ENCODE peak calls at places on chromosomes 2 and 18, in five cellular contexts. One of them, this sample, is unnamed.

GRCh38 chr18:58280159-58280540 is 236.1 kb downstream of the NEDD4L start:
- DNase-seq in A673: no peak
- DNase-seq in adrenal gland: no peak
- DNase-seq in cardiac fibroblast: no peak
- DNase-seq in Panc1: no peak
- DNase-seq in this sample: no peak

GRCh38 chr2:120622159-120622869 is 113.4 kb upstream of the GLI2 start:
- DNase-seq in Panc1: no peak
- DNase-seq in A673: no peak
- DNase-seq in adrenal gland: no peak
- DNase-seq in cardiac fibroblast: no peak
- DNase-seq in this sample: no peak

GRCh38 chr2:223601932-223602676 is at the start of gene SCG2:
- DNase-seq in cardiac fibroblast: peak
- DNase-seq in Panc1: peak
- DNase-seq in adrenal gland: peak
- DNase-seq in A673: peak
- DNase-seq in this sample: peak

GRCh38 chr2:241040081-241040803 is 41.8 kb downstream of the SNED1 start:
- DNase-seq in cardiac fibroblast: no peak
- DNase-seq in Panc1: no peak
- DNase-seq in adrenal gland: no peak
- DNase-seq in A673: no peak
- DNase-seq in this sample: no peak

GRCh38 chr2:6772366-6772710 is 93.4 kb downstream of the CMPK2 start:
- DNase-seq in cardiac fibroblast: no peak
- DNase-seq in Panc1: no peak
- DNase-seq in A673: peak
- DNase-seq in adrenal gland: no peak
- DNase-seq in this sample: peak

GRCh38 chr2:219737270-219737691 is 109.9 kb downstream of the SLC4A3 start:
- DNase-seq in Panc1: no peak
- DNase-seq in adrenal gland: no peak
- DNase-seq in A673: peak
- DNase-seq in cardiac fibroblast: peak
- DNase-seq in this sample: peak

GRCh38 chr2:218990612-218991011 is 2.6 kb downstream of the CRYBA2 start:
- DNase-seq in cardiac fibroblast: no peak
- DNase-seq in Panc1: no peak
- DNase-seq in adrenal gland: no peak
- DNase-seq in A673: no peak
- DNase-seq in this sample: no peak

GRCh38 chr2:215579809-215580208 is 143.9 kb upstream of the FN1 start:
- DNase-seq in A673: no peak
- DNase-seq in Panc1: no peak
- DNase-seq in adrenal gland: no peak
- DNase-seq in cardiac fibroblast: peak
- DNase-seq in this sample: no peak

GRCh38 chr2:120733238-120733942 is 2.3 kb upstream of the GLI2 start:
- DNase-seq in A673: no peak
- DNase-seq in cardiac fibroblast: no peak
- DNase-seq in adrenal gland: no peak
- DNase-seq in Panc1: no peak
- DNase-seq in this sample: no peak

GRCh38 chr2:101823347-101823791 is 125.9 kb downstream of the MAP4K4 start:
- DNase-seq in Panc1: no peak
- DNase-seq in cardiac fibroblast: peak
- DNase-seq in A673: peak
- DNase-seq in adrenal gland: peak
- DNase-seq in this sample: peak

DNA sequence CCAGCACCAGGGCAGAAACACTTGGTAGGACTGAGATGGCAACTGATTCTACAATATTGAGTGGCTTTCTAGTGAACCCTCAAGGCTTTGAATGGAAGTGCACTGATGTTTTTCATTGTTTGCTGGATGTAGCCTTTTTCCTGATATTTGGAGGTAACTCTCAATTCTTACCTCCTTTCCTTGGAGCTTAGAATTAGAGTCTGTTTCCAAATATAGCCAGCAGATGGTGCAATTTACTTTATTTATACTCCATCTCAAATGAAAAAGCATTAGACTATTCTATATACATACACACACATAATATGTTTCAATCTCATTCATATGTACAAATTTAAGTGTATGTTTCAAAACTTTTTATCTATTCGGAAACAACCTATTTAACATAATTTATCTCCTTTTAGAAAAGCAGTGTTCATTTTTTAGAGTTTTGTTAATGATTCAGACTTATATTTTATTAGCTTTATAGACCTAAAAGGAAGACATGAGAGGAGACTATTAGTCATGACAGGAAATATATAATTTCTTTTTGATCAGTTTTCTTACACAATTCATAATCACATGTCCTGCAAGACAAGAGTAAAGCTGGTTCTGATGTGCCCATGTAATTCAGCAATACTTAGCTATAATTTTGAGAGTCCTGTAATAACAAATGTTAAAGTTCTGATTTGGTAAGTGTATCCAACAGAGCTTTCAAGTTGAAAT is 124.8 kb downstream of the NUP35 start:
- DNase-seq in Panc1: peak
- DNase-seq in A673: peak
- DNase-seq in cardiac fibroblast: peak
- DNase-seq in adrenal gland: no peak
- DNase-seq in this sample: no peak
- TF ChIP-seq CTCF in Panc1: peak
- TF ChIP-seq CTCF in A673: peak
- TF ChIP-seq CTCF in cardiac fibroblast: peak
- TF ChIP-seq CTCF in adrenal gland: peak
- TF ChIP-seq CTCF in this sample: peak

GRCh38 chr2:3651686-3652516 is 6.1 kb upstream of the ALLC start:
- DNase-seq in Panc1: no peak
- DNase-seq in cardiac fibroblast: peak
- DNase-seq in adrenal gland: peak
- DNase-seq in A673: peak
- DNase-seq in this sample: peak
- TF ChIP-seq CTCF in Panc1: no peak
- TF ChIP-seq CTCF in cardiac fibroblast: no peak
- TF ChIP-seq CTCF in adrenal gland: no peak
- TF ChIP-seq CTCF in A673: no peak
- TF ChIP-seq CTCF in this sample: no peak

DNA sequence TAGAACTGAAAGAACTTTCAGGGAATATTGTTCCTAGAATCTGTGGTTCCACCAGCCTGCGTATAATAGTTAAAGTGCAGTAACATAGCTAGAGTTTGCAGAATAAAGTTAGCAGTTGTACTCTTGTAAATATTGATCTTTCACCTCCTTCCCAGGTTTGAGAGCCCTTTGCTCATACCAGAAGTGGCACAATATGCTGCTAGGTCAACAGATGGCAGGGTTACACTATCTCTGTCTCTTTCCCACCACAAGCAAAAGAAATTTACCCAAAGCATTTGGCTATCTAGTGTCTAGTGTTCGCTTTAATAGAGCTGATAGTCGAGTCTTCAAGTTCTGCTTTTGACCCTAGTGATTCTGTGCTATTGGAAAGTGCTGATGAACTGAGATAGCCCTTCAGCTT is 119.0 kb upstream of the KLHL14 start:
- DNase-seq in adrenal gland: no peak
- DNase-seq in cardiac fibroblast: no peak
- DNase-seq in A673: no peak
- DNase-seq in Panc1: no peak
- DNase-seq in this sample: no peak
- TF ChIP-seq CTCF in adrenal gland: no peak
- TF ChIP-seq CTCF in cardiac fibroblast: no peak
- TF ChIP-seq CTCF in A673: no peak
- TF ChIP-seq CTCF in Panc1: peak
- TF ChIP-seq CTCF in this sample: no peak

GRCh38 chr2:8627692-8628085 is 54.2 kb upstream of the ID2 start:
- DNase-seq in cardiac fibroblast: no peak
- DNase-seq in A673: no peak
- DNase-seq in adrenal gland: no peak
- DNase-seq in Panc1: no peak
- DNase-seq in this sample: no peak

GRCh38 chr2:8629402-8629801 is 52.5 kb upstream of the ID2 start:
- DNase-seq in A673: no peak
- DNase-seq in adrenal gland: no peak
- DNase-seq in cardiac fibroblast: no peak
- DNase-seq in Panc1: no peak
- DNase-seq in this sample: no peak

GRCh38 chr2:8627019-8627691 is 54.7 kb upstream of the ID2 start:
- DNase-seq in adrenal gland: no peak
- DNase-seq in A673: peak
- DNase-seq in Panc1: no peak
- DNase-seq in cardiac fibroblast: no peak
- DNase-seq in this sample: no peak

GRCh38 chr2:8628870-8629209 is 53.0 kb upstream of the ID2 start:
- DNase-seq in cardiac fibroblast: no peak
- DNase-seq in A673: no peak
- DNase-seq in adrenal gland: no peak
- DNase-seq in Panc1: no peak
- DNase-seq in this sample: no peak

DNA sequence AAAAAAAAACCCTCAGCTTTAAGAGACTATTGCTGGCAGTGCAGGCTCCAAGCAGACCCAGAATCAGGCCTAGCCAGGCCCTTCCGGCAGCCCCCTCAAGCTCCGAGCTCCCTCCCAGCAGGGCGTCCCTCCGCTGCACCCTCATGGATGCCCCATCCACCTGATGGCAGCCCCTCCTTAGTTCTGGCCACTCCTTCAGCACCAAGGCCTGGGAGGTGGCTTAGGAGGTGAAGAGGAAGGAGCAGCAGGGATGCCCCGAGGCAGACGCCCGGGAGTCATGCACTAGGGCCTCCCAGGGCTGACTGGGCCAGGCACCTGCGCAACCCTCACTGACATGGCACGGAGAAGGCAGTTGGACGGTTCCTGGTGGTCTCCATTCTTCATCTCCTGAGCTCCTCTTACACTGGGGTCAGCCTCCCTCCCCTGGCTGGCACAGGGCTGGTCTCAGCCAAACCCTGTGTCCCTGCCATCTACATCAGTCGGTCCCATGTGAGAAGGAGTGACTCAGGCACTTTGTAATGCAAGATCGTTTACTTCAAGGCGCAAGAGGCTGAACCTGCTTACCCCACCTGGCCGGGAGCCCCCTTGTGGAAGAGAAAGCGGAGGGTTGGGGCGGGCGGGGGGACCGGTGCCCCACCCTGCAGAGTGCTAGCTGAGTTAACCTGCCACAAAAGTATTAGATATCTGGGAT is 53.5 kb upstream of the ID2 start:
- DNase-seq in cardiac fibroblast: no peak
- DNase-seq in A673: no peak
- DNase-seq in Panc1: no peak
- DNase-seq in adrenal gland: no peak
- DNase-seq in this sample: no peak
- TF ChIP-seq CTCF in cardiac fibroblast: no peak
- TF ChIP-seq CTCF in A673: no peak
- TF ChIP-seq CTCF in Panc1: no peak
- TF ChIP-seq CTCF in adrenal gland: no peak
- TF ChIP-seq CTCF in this sample: no peak

DNA sequence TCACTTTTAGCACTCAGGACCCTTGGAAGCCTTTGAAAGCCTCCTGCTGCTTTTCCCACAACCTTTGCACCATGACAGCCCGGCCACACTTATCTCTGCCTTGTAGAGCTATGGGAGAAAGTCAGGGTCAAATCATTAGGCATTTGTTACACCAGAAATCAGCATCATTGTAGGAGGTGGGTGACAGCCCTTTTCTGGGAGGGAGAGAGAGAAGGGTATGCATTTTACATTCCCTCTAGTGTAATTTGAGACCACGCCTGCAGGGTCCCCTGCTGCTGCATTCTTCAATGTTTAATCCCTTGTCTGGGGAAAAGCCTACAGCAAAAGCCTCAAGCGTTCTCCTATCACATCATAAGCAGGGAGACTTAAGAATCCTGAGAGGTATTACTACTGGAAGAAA is 766.8 kb upstream of the FAM98A start:
- DNase-seq in Panc1: no peak
- DNase-seq in cardiac fibroblast: no peak
- DNase-seq in adrenal gland: no peak
- DNase-seq in A673: peak
- DNase-seq in this sample: peak
- TF ChIP-seq CTCF in Panc1: no peak
- TF ChIP-seq CTCF in cardiac fibroblast: no peak
- TF ChIP-seq CTCF in adrenal gland: no peak
- TF ChIP-seq CTCF in A673: peak
- TF ChIP-seq CTCF in this sample: peak

DNA sequence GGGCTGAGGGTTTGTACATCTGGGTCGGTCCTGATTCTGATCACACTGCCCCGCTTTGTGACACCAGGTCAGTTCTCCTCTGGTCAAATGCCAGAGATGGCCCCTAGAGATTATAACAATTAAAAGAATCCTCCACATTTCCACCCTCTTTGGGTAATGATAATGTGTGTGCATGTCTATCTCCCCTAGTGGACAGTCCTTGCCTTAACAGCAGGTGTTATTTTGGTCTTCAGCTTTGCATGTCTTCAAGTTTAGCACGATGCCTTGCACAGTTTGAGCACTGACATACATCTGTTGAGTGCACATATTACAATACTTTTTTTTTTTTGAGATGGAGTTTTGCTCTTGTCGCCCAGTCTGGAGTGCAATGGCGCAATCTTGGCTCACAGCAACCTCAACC is 25.7 kb upstream of the COX7A2L start:
- DNase-seq in Panc1: no peak
- DNase-seq in cardiac fibroblast: peak
- DNase-seq in A673: peak
- DNase-seq in adrenal gland: no peak
- DNase-seq in this sample: no peak
- TF ChIP-seq CTCF in Panc1: peak
- TF ChIP-seq CTCF in cardiac fibroblast: peak
- TF ChIP-seq CTCF in A673: peak
- TF ChIP-seq CTCF in adrenal gland: peak
- TF ChIP-seq CTCF in this sample: peak